ENCODE peak calls at places on chromosomes 13 and 19, in six cellular contexts. One of them, this sample, is unnamed.

GRCh38 chr19:45528149-45528743 is 21.0 kb downstream of the VASP start:
- DNase-seq in stimulated activated CD8-positive, alpha-beta memory T cell treated with anti-CD3 and anti-CD28 coated beads, Interleukin-7, amount 100 ng/mL, for 1 hour: no peak
- DNase-seq in naive B cell: no peak
- DNase-seq in RCC 7860: peak
- DNase-seq in endodermal cell: peak
- DNase-seq in activated B cell treated with CpG ODN at 0.5 μM for 24 hours: no peak
- DNase-seq in this sample: no peak

GRCh38 chr19:18735752-18736151 is 52.3 kb downstream of the CRTC1 start:
- DNase-seq in stimulated activated CD8-positive, alpha-beta memory T cell treated with anti-CD3 and anti-CD28 coated beads, Interleukin-7, amount 100 ng/mL, for 1 hour: no peak
- DNase-seq in naive B cell: no peak
- DNase-seq in RCC 7860: no peak
- DNase-seq in endodermal cell: peak
- DNase-seq in activated B cell treated with CpG ODN at 0.5 μM for 24 hours: no peak
- DNase-seq in this sample: no peak

GRCh38 chr13:20654156-20654555 is 49.3 kb upstream of the IL17D start:
- DNase-seq in stimulated activated CD8-positive, alpha-beta memory T cell treated with anti-CD3 and anti-CD28 coated beads, Interleukin-7, amount 100 ng/mL, for 1 hour: no peak
- DNase-seq in naive B cell: no peak
- DNase-seq in RCC 7860: no peak
- DNase-seq in endodermal cell: no peak
- DNase-seq in activated B cell treated with CpG ODN at 0.5 μM for 24 hours: no peak
- DNase-seq in this sample: no peak

GRCh38 chr13:59823495-59823894 is 340.2 kb downstream of the DIAPH3 start:
- DNase-seq in stimulated activated CD8-positive, alpha-beta memory T cell treated with anti-CD3 and anti-CD28 coated beads, Interleukin-7, amount 100 ng/mL, for 1 hour: no peak
- DNase-seq in naive B cell: no peak
- DNase-seq in RCC 7860: peak
- DNase-seq in endodermal cell: no peak
- DNase-seq in activated B cell treated with CpG ODN at 0.5 μM for 24 hours: no peak
- DNase-seq in this sample: no peak

GRCh38 chr19:40471111-40471510 is 4.3 kb downstream of the SPTBN4 start:
- DNase-seq in stimulated activated CD8-positive, alpha-beta memory T cell treated with anti-CD3 and anti-CD28 coated beads, Interleukin-7, amount 100 ng/mL, for 1 hour: no peak
- DNase-seq in naive B cell: no peak
- DNase-seq in RCC 7860: no peak
- DNase-seq in endodermal cell: no peak
- DNase-seq in activated B cell treated with CpG ODN at 0.5 μM for 24 hours: no peak
- DNase-seq in this sample: no peak

GRCh38 chr13:109779876-109780516 is 6.4 kb downstream of the IRS2 start:
- DNase-seq in stimulated activated CD8-positive, alpha-beta memory T cell treated with anti-CD3 and anti-CD28 coated beads, Interleukin-7, amount 100 ng/mL, for 1 hour: no peak
- DNase-seq in naive B cell: no peak
- DNase-seq in RCC 7860: no peak
- DNase-seq in endodermal cell: no peak
- DNase-seq in activated B cell treated with CpG ODN at 0.5 μM for 24 hours: no peak
- DNase-seq in this sample: no peak

GRCh38 chr13:70889163-70889562 is 780.9 kb upstream of the KLHL1 start:
- DNase-seq in stimulated activated CD8-positive, alpha-beta memory T cell treated with anti-CD3 and anti-CD28 coated beads, Interleukin-7, amount 100 ng/mL, for 1 hour: no peak
- DNase-seq in naive B cell: no peak
- DNase-seq in RCC 7860: no peak
- DNase-seq in endodermal cell: no peak
- DNase-seq in activated B cell treated with CpG ODN at 0.5 μM for 24 hours: no peak
- DNase-seq in this sample: no peak

GRCh38 chr19:737591-738093 is 13.3 kb upstream of the MISP start:
- DNase-seq in stimulated activated CD8-positive, alpha-beta memory T cell treated with anti-CD3 and anti-CD28 coated beads, Interleukin-7, amount 100 ng/mL, for 1 hour: peak
- DNase-seq in naive B cell: peak
- DNase-seq in RCC 7860: no peak
- DNase-seq in endodermal cell: peak
- DNase-seq in activated B cell treated with CpG ODN at 0.5 μM for 24 hours: peak
- DNase-seq in this sample: peak

GRCh38 chr19:13078897-13079541 is 23.6 kb downstream of the LYL1 start:
- DNase-seq in stimulated activated CD8-positive, alpha-beta memory T cell treated with anti-CD3 and anti-CD28 coated beads, Interleukin-7, amount 100 ng/mL, for 1 hour: no peak
- DNase-seq in naive B cell: no peak
- DNase-seq in RCC 7860: no peak
- DNase-seq in endodermal cell: peak
- DNase-seq in activated B cell treated with CpG ODN at 0.5 μM for 24 hours: no peak
- DNase-seq in this sample: no peak

GRCh38 chr19:46621191-46622117 is 3.4 kb downstream of the PTGIR start:
- DNase-seq in stimulated activated CD8-positive, alpha-beta memory T cell treated with anti-CD3 and anti-CD28 coated beads, Interleukin-7, amount 100 ng/mL, for 1 hour: no peak
- DNase-seq in naive B cell: no peak
- DNase-seq in RCC 7860: no peak
- DNase-seq in endodermal cell: no peak
- DNase-seq in activated B cell treated with CpG ODN at 0.5 μM for 24 hours: no peak
- DNase-seq in this sample: no peak

GRCh38 chr13:112905086-112905485 is 63.9 kb upstream of the MCF2L start:
- DNase-seq in stimulated activated CD8-positive, alpha-beta memory T cell treated with anti-CD3 and anti-CD28 coated beads, Interleukin-7, amount 100 ng/mL, for 1 hour: no peak
- DNase-seq in naive B cell: no peak
- DNase-seq in RCC 7860: no peak
- DNase-seq in endodermal cell: peak
- DNase-seq in activated B cell treated with CpG ODN at 0.5 μM for 24 hours: no peak
- DNase-seq in this sample: no peak

This sample was measured in MG63.